ENCODE peak calls at places on chromosomes 1 and 21, in eight cellular contexts. M is heart left ventricle; V is cardiac muscle cell; P is GM12878; F is CD8-positive, alpha-beta T cell; J is tibial nerve; K is psoas muscle; T is fibroblast of lung. U is an unnamed sample.

GRCh38 chr1:204834752-204835151 is 35.9 kb upstream of the NFASC start:
- DNase-seq in M (no peak), V (no peak), P (no peak), F (no peak), J (no peak), K (no peak), T (no peak), U (no peak)

GRCh38 chr1:45356186-45356585 is 15.9 kb upstream of the MUTYH start:
- DNase-seq in M (no peak), V (no peak), P (no peak), F (no peak), J (no peak), K (no peak), T (no peak), U (no peak)

GRCh38 chr1:194067772-194068171 is 881.4 kb upstream of the B3GALT2 start:
- DNase-seq in M (no peak), V (no peak), P (no peak), F (no peak), J (no peak), K (no peak), T (no peak), U (no peak)

GRCh38 chr1:221350091-221350490 is 391.8 kb downstream of the DUSP10 start:
- DNase-seq in M (no peak), V (no peak), P (no peak), F (no peak), J (no peak), K (no peak), T (no peak), U (no peak)

GRCh38 chr1:196002906-196003305 is 605.3 kb downstream of the KCNT2 start:
- DNase-seq in M (no peak), V (no peak), P (no peak), F (no peak), J (no peak), K (no peak), T (no peak), U (no peak)

GRCh38 chr21:31630062-31630711 is 29.3 kb upstream of the SOD1 start:
- DNase-seq in M (no peak), V (no peak), P (no peak), F (no peak), J (no peak), K (no peak), T (peak), U (no peak)

GRCh38 chr1:194598098-194598497 is 1411.7 kb upstream of the B3GALT2 start:
- DNase-seq in M (no peak), V (peak), P (no peak), F (no peak), J (no peak), K (no peak), T (peak), U (no peak)

GRCh38 chr21:45093064-45093532 is 18.7 kb downstream of the ADARB1 start:
- DNase-seq in M (peak), V (no peak), P (no peak), F (no peak), J (no peak), K (peak), T (no peak), U (no peak)

GRCh38 chr1:24018611-24019580 is 38.8 kb upstream of the SRSF10 start:
- DNase-seq in M (peak), V (peak), P (no peak), F (no peak), J (peak), K (peak), T (peak), U (no peak)

GRCh38 chr1:180927841-180928240 is 15.1 kb downstream of the KIAA1614 start:
- DNase-seq in M (no peak), V (no peak), P (no peak), F (no peak), J (no peak), K (no peak), T (no peak), U (no peak)

GRCh38 chr1:2105781-2106524 is 55.7 kb downstream of the PRKCZ start:
- DNase-seq in M (no peak), V (no peak), P (no peak), F (no peak), J (no peak), K (no peak), T (no peak), U (no peak)

GRCh38 chr1:205375816-205376545 is 19.3 kb upstream of the KLHDC8A start:
- DNase-seq in M (no peak), V (peak), P (no peak), F (no peak), J (no peak), K (no peak), T (peak), U (no peak)

DNA sequence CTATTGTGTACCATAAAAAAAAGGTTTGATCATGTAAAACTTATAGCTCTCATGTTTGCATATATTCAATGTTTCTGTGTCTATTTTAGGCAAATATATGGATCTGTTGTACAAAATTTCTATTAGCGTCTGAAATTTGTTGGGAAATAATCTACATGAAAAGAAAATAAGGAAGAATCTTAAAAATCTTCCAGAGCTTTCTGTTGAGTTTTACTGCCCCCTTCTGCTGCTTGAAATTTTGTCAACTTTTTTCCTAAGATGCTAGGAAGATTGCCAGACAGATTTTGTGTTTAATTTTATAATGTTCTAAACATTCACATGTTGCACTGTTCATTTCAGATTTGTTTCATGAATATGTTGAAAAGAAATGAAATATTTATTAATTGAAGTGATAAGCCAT is 2.5 kb upstream of the PTGS2 start:
- DNase-seq in M (no peak), V (no peak), P (no peak), F (no peak), J (no peak), K (no peak), T (peak), U (no peak)
- TF ChIP-seq CTCF in M (peak), V (peak), P (no peak), F (no peak), J (no peak), K (no peak), T (no peak), U (peak)

GRCh38 chr1:79732950-79733349 is 726.4 kb upstream of the ADGRL4 start:
- DNase-seq in M (no peak), V (no peak), P (no peak), F (no peak), J (no peak), K (no peak), T (no peak), U (no peak)

GRCh38 chr1:79737193-79737592 is 730.7 kb upstream of the ADGRL4 start:
- DNase-seq in M (no peak), V (no peak), P (no peak), F (no peak), J (no peak), K (no peak), T (no peak), U (no peak)

GRCh38 chr1:79741720-79742421 is 735.3 kb upstream of the ADGRL4 start:
- DNase-seq in M (no peak), V (no peak), P (peak), F (no peak), J (no peak), K (no peak), T (no peak), U (peak)

DNA sequence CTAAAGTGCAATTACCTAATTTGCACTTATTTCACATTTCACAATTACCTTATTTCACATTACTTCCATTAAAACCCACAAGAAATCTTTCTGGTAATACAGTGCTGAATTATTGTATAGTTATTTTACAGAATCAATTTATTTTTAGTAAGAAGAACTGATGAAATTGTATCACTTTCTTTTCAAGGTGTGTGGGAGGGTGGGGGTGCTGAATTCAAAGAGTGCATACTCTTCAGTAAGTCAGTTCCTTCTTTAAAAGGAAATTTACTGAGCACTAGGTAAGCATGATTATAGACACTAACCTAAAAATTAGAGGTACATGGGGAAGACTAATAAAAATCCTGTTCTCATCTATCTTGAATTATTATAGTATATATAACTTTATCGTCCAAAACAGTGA is 731.6 kb upstream of the ADGRL4 start:
- DNase-seq in M (no peak), V (no peak), P (no peak), F (no peak), J (no peak), K (no peak), T (no peak), U (no peak)
- H3K27ac ChIP-seq in M (no peak), V (no peak), P (no peak), F (no peak), J (no peak), K (no peak), T (no peak), U (no peak)

GRCh38 chr1:147640553-147641165 is 29.7 kb downstream of the ACP6 start:
- DNase-seq in M (peak), V (peak), P (no peak), F (peak), J (no peak), K (peak), T (peak), U (peak)
- TF ChIP-seq CTCF in M (peak), V (peak), P (peak), F (peak), J (peak), K (peak), T (peak), U (peak)

DNA sequence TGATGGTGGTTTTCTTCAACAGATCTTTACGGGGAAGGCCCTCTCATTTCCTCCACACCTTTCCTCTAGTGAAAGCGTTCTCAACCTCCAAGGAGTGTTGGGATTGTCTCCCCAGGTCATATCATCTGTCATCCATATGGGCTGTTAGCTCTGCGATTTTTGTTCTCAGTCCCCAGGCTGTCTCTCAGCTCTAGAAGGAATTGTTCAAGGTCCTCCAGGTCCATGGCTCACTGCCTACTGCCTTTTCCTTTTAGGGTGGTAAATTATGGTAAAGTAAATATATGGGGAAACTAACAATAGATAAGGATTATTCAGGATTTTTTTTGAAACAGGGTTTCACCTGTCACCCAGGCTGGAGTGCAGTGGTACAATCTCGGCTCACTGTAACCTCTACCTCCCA is 37.6 kb downstream of the ELF3 start:
- DNase-seq in M (no peak), V (no peak), P (no peak), F (no peak), J (no peak), K (no peak), T (no peak), U (no peak)
- H3K27ac ChIP-seq in M (no peak), V (peak), P (no peak), F (no peak), J (peak), K (no peak), T (no peak), U (no peak)

DNA sequence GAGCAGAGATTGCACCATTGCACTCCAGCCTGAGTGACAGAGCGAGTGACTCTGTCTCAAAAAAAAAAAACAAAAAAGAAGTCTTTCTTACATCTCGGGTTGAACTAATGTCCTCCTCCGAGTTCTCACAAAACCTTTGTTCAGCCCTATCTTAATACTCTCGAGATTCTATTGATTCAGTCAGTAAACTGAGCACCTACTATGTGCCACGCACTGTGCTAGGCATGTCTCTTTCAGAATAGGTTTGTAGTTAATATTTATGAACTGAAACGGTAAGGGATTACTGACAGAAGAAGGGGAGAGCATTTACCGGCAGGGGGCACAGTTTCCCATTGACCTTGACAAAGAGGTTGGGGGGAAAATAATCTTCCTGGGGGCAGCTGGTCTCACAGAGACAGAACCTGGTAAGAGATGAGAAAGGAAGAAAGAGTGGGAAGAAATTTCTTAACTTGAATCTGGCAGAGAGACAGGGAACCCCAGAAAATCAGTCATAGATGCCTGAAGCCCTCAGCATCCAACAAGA is 3.4 kb downstream of the PIAS3 start:
- DNase-seq in M (no peak), V (no peak), P (no peak), F (no peak), J (no peak), K (no peak), T (no peak), U (no peak)
- TF ChIP-seq CTCF in M (no peak), V (peak), P (no peak), F (no peak), J (no peak), K (no peak), T (peak), U (peak)

U was measured in MM.1S.